ENCODE peak calls at places on chromosomes 6 and 20, in five cellular contexts. One of them, this sample, is unnamed.

GRCh38 chr20:56761393-56761792 is 132.3 kb downstream of the TFAP2C start:
- DNase-seq in dorsolateral prefrontal cortex: no peak
- DNase-seq in endothelial cell: no peak
- DNase-seq in cardiac muscle cell: no peak
- DNase-seq in HL-60: no peak
- DNase-seq in this sample: no peak

GRCh38 chr6:43939281-43940070 is 169.5 kb downstream of the VEGFA start:
- DNase-seq in dorsolateral prefrontal cortex: no peak
- DNase-seq in endothelial cell: no peak
- DNase-seq in cardiac muscle cell: no peak
- DNase-seq in HL-60: peak; percentile 56
- DNase-seq in this sample: no peak

GRCh38 chr6:77015350-77015749 is 447.9 kb downstream of the HTR1B start:
- DNase-seq in dorsolateral prefrontal cortex: no peak
- DNase-seq in endothelial cell: no peak
- DNase-seq in cardiac muscle cell: peak; percentile 59
- DNase-seq in HL-60: no peak
- DNase-seq in this sample: no peak

GRCh38 chr20:56202493-56203077 is 45.9 kb upstream of the MC3R start:
- DNase-seq in dorsolateral prefrontal cortex: no peak
- DNase-seq in endothelial cell: no peak
- DNase-seq in cardiac muscle cell: peak; percentile 3
- DNase-seq in HL-60: no peak
- DNase-seq in this sample: no peak

GRCh38 chr20:50844430-50845100 is 49.7 kb downstream of the BCAS4 start:
- DNase-seq in dorsolateral prefrontal cortex: no peak
- DNase-seq in endothelial cell: no peak
- DNase-seq in cardiac muscle cell: peak; percentile 91
- DNase-seq in HL-60: no peak
- DNase-seq in this sample: no peak

GRCh38 chr6:125421853-125422252 is 120.1 kb upstream of the HDDC2 start:
- DNase-seq in dorsolateral prefrontal cortex: no peak
- DNase-seq in endothelial cell: peak; percentile 63
- DNase-seq in cardiac muscle cell: peak; percentile 53
- DNase-seq in HL-60: no peak
- DNase-seq in this sample: peak; percentile 9

GRCh38 chr6:161835426-161836029 is 561.7 kb upstream of the AGPAT4 start:
- DNase-seq in dorsolateral prefrontal cortex: no peak
- DNase-seq in endothelial cell: no peak
- DNase-seq in cardiac muscle cell: peak; percentile 3
- DNase-seq in HL-60: no peak
- DNase-seq in this sample: no peak

GRCh38 chr6:80974579-80974978 is 777.9 kb downstream of the TENT5A start:
- DNase-seq in dorsolateral prefrontal cortex: no peak
- DNase-seq in endothelial cell: no peak
- DNase-seq in cardiac muscle cell: no peak
- DNase-seq in HL-60: no peak
- DNase-seq in this sample: no peak

GRCh38 chr6:91730710-91731109 is 1143.8 kb upstream of the MAP3K7 start:
- DNase-seq in dorsolateral prefrontal cortex: no peak
- DNase-seq in endothelial cell: no peak
- DNase-seq in cardiac muscle cell: no peak
- DNase-seq in HL-60: no peak
- DNase-seq in this sample: no peak

GRCh38 chr6:10478187-10479040 is 42.7 kb upstream of the GCNT2 start:
- DNase-seq in dorsolateral prefrontal cortex: no peak
- DNase-seq in endothelial cell: peak; percentile 33
- DNase-seq in cardiac muscle cell: peak; percentile 49
- DNase-seq in HL-60: no peak
- DNase-seq in this sample: no peak

GRCh38 chr6:7282097-7282906 is 30.7 kb downstream of the SSR1 start:
- DNase-seq in dorsolateral prefrontal cortex: no peak
- DNase-seq in endothelial cell: no peak
- DNase-seq in cardiac muscle cell: no peak
- DNase-seq in HL-60: no peak
- DNase-seq in this sample: no peak

GRCh38 chr20:62707281-62707941 is 1.2 kb upstream of the NTSR1 start:
- DNase-seq in dorsolateral prefrontal cortex: no peak
- DNase-seq in endothelial cell: no peak
- DNase-seq in cardiac muscle cell: no peak
- DNase-seq in HL-60: no peak
- DNase-seq in this sample: no peak

GRCh38 chr6:4403828-4404227 is 268.5 kb upstream of the ECI2 start:
- DNase-seq in dorsolateral prefrontal cortex: no peak
- DNase-seq in endothelial cell: no peak
- DNase-seq in cardiac muscle cell: no peak
- DNase-seq in HL-60: no peak
- DNase-seq in this sample: no peak

GRCh38 chr6:113317870-113318269 is 539.3 kb upstream of the MARCKS start:
- DNase-seq in dorsolateral prefrontal cortex: no peak
- DNase-seq in endothelial cell: peak; percentile 4
- DNase-seq in cardiac muscle cell: no peak
- DNase-seq in HL-60: no peak
- DNase-seq in this sample: no peak

GRCh38 chr20:4026093-4026601 is 10.8 kb upstream of the RNF24 start:
- DNase-seq in dorsolateral prefrontal cortex: no peak
- DNase-seq in endothelial cell: peak; percentile 25
- DNase-seq in cardiac muscle cell: peak; percentile 93
- DNase-seq in HL-60: no peak
- DNase-seq in this sample: no peak

GRCh38 chr20:17172826-17173420 is 53.9 kb upstream of the PCSK2 start:
- DNase-seq in dorsolateral prefrontal cortex: no peak
- DNase-seq in endothelial cell: no peak
- DNase-seq in cardiac muscle cell: no peak
- DNase-seq in HL-60: no peak
- DNase-seq in this sample: no peak

GRCh38 chr20:10447028-10447427 is 11.9 kb downstream of the SLX4IP start:
- DNase-seq in dorsolateral prefrontal cortex: no peak
- DNase-seq in endothelial cell: no peak
- DNase-seq in cardiac muscle cell: peak; percentile 77
- DNase-seq in HL-60: peak; percentile 70
- DNase-seq in this sample: no peak

GRCh38 chr6:154567695-154568220 is 57.3 kb upstream of the CNKSR3 start:
- DNase-seq in dorsolateral prefrontal cortex: no peak
- DNase-seq in endothelial cell: no peak
- DNase-seq in cardiac muscle cell: no peak
- DNase-seq in HL-60: no peak
- DNase-seq in this sample: no peak

GRCh38 chr20:4160761-4161305 is 145.5 kb upstream of the RNF24 start:
- DNase-seq in dorsolateral prefrontal cortex: peak; percentile 81
- DNase-seq in endothelial cell: no peak
- DNase-seq in cardiac muscle cell: peak; percentile 64
- DNase-seq in HL-60: no peak
- DNase-seq in this sample: no peak

GRCh38 chr6:65469650-65470049 is 237.4 kb downstream of the EYS start:
- DNase-seq in dorsolateral prefrontal cortex: no peak
- DNase-seq in endothelial cell: no peak
- DNase-seq in cardiac muscle cell: no peak
- DNase-seq in HL-60: no peak
- DNase-seq in this sample: no peak

GRCh38 chr6:21587925-21588811 is 5.4 kb upstream of the SOX4 start:
- DNase-seq in dorsolateral prefrontal cortex: peak; percentile 64
- DNase-seq in endothelial cell: peak; percentile 59
- DNase-seq in cardiac muscle cell: peak; percentile 68
- DNase-seq in HL-60: peak; percentile 57
- DNase-seq in this sample: peak; percentile 51

GRCh38 chr6:100504786-100505737 is 40.3 kb upstream of the SIM1 start:
- DNase-seq in dorsolateral prefrontal cortex: no peak
- DNase-seq in endothelial cell: no peak
- DNase-seq in cardiac muscle cell: peak; percentile 85
- DNase-seq in HL-60: no peak
- DNase-seq in this sample: no peak

GRCh38 chr20:63097336-63097831 is 90.6 kb upstream of the BHLHE23 start:
- DNase-seq in dorsolateral prefrontal cortex: peak; percentile 27
- DNase-seq in endothelial cell: no peak
- DNase-seq in cardiac muscle cell: no peak
- DNase-seq in HL-60: no peak
- DNase-seq in this sample: no peak

GRCh38 chr20:18001131-18001921 is 32.5 kb downstream of the MGME1 start:
- DNase-seq in dorsolateral prefrontal cortex: peak; percentile 56
- DNase-seq in endothelial cell: no peak
- DNase-seq in cardiac muscle cell: peak; percentile 95
- DNase-seq in HL-60: no peak
- DNase-seq in this sample: no peak

GRCh38 chr20:52783769-52784168 is 188.4 kb upstream of the TSHZ2 start:
- DNase-seq in dorsolateral prefrontal cortex: no peak
- DNase-seq in endothelial cell: peak; percentile 44
- DNase-seq in cardiac muscle cell: peak; percentile 27
- DNase-seq in HL-60: no peak
- DNase-seq in this sample: no peak

GRCh38 chr6:31042801-31043200 is 32.5 kb downstream of the MUC22 start:
- DNase-seq in dorsolateral prefrontal cortex: no peak
- DNase-seq in endothelial cell: peak; percentile 52
- DNase-seq in cardiac muscle cell: peak; percentile 70
- DNase-seq in HL-60: no peak
- DNase-seq in this sample: peak; percentile 19

GRCh38 chr6:69994251-69994650 is 127.9 kb downstream of the COL19A1 start:
- DNase-seq in dorsolateral prefrontal cortex: no peak
- DNase-seq in endothelial cell: no peak
- DNase-seq in cardiac muscle cell: no peak
- DNase-seq in HL-60: no peak
- DNase-seq in this sample: no peak

GRCh38 chr20:16615199-16615598 is 42.0 kb upstream of the KIF16B start:
- DNase-seq in dorsolateral prefrontal cortex: no peak
- DNase-seq in endothelial cell: no peak
- DNase-seq in cardiac muscle cell: peak; percentile 99
- DNase-seq in HL-60: no peak
- DNase-seq in this sample: no peak

GRCh38 chr6:150394053-150394875 is 25.5 kb downstream of the IYD start:
- DNase-seq in dorsolateral prefrontal cortex: no peak
- DNase-seq in endothelial cell: no peak
- DNase-seq in cardiac muscle cell: no peak
- DNase-seq in HL-60: no peak
- DNase-seq in this sample: no peak

GRCh38 chr6:150392452-150393220 is 23.8 kb downstream of the IYD start:
- DNase-seq in dorsolateral prefrontal cortex: no peak
- DNase-seq in endothelial cell: no peak
- DNase-seq in cardiac muscle cell: no peak
- DNase-seq in HL-60: no peak
- DNase-seq in this sample: no peak

GRCh38 chr6:150391890-150392289 is 23.1 kb downstream of the IYD start:
- DNase-seq in dorsolateral prefrontal cortex: no peak
- DNase-seq in endothelial cell: no peak
- DNase-seq in cardiac muscle cell: peak; percentile 52
- DNase-seq in HL-60: no peak
- DNase-seq in this sample: no peak

GRCh38 chr6:150395388-150396009 is 26.7 kb downstream of the IYD start:
- DNase-seq in dorsolateral prefrontal cortex: peak; percentile 46
- DNase-seq in endothelial cell: peak; percentile 52
- DNase-seq in cardiac muscle cell: peak; percentile 68
- DNase-seq in HL-60: no peak
- DNase-seq in this sample: peak; percentile 37

GRCh38 chr6:150394886-150395285 is 26.1 kb downstream of the IYD start:
- DNase-seq in dorsolateral prefrontal cortex: no peak
- DNase-seq in endothelial cell: no peak
- DNase-seq in cardiac muscle cell: no peak
- DNase-seq in HL-60: no peak
- DNase-seq in this sample: no peak
- TF ChIP-seq CTCF in dorsolateral prefrontal cortex: no peak
- TF ChIP-seq CTCF in endothelial cell: no peak
- TF ChIP-seq CTCF in cardiac muscle cell: no peak
- TF ChIP-seq CTCF in HL-60: no peak
- TF ChIP-seq CTCF in this sample: no peak

DNA sequence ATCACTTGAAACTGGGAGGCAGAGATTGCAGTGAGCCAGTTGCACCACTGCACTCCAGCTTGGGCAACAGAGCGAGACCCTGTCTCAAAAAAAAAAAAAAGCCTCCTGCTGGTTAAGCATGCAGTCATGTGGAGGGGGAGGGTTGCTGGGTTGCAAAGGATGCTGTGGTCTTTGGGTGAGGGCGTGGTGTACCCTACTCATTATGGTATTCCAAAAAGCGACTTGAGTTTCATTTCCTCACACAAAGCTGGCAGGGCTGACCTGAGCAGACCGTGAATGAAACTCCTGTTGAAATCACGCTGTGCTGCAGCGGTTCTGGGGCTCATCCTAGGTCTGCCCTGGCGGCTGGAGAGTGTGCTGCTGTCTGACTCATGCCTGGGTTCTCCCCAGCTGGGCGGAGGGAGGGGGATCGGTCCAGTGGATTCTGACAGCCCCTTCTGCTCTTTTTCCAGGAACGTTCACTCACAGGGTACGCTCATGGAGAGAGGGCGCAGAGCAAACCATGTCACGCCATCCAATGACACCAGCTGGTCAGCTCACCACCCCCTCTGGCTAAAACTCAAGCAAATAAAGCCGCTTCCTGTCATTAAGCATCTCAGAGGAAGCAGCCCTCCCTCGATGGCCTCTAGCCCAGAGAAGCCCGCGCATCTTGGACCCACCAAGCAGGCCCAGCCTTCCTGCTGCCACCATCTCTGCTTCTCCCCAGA is 166.2 kb downstream of the SCML4 start:
- DNase-seq in dorsolateral prefrontal cortex: no peak
- DNase-seq in endothelial cell: no peak
- DNase-seq in cardiac muscle cell: peak; percentile 66
- DNase-seq in HL-60: peak; percentile 54
- DNase-seq in this sample: no peak
- TF ChIP-seq CTCF in dorsolateral prefrontal cortex: peak; percentile 15
- TF ChIP-seq CTCF in endothelial cell: no peak
- TF ChIP-seq CTCF in cardiac muscle cell: peak; percentile 19
- TF ChIP-seq CTCF in HL-60: peak; percentile 6
- TF ChIP-seq CTCF in this sample: no peak

DNA sequence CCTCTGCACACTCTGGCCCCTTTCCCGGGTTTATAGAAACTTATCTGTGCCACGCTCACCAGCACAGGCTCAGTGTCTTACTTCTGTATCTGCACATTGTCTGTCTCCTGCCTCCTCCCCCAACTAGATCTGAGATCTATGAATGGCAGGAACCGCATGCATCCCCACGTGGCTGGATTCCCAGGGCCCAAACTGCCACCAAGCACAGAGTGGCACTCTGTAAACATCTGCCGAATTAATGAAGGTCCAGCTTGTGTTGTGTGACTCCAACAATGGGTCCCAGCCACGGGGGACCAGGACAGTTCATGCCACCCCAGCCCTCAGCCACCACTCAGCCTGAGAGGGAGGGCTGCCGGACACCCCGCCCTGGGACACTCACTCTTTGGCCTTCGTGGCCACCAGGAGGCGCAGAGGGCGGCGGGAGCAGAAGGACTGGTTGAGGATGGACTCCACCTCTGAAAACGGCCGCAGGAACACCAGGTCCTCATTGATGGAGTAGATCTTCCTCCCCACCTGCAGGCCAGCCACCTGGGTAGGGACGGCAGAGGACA is 171.1 kb downstream of the PREX1 start:
- DNase-seq in dorsolateral prefrontal cortex: peak; percentile 95
- DNase-seq in endothelial cell: peak; percentile 40
- DNase-seq in cardiac muscle cell: no peak
- DNase-seq in HL-60: no peak
- DNase-seq in this sample: no peak
- TF ChIP-seq CTCF in dorsolateral prefrontal cortex: peak; percentile 70
- TF ChIP-seq CTCF in endothelial cell: peak; percentile 34
- TF ChIP-seq CTCF in cardiac muscle cell: peak; percentile 13
- TF ChIP-seq CTCF in HL-60: no peak
- TF ChIP-seq CTCF in this sample: no peak

DNA sequence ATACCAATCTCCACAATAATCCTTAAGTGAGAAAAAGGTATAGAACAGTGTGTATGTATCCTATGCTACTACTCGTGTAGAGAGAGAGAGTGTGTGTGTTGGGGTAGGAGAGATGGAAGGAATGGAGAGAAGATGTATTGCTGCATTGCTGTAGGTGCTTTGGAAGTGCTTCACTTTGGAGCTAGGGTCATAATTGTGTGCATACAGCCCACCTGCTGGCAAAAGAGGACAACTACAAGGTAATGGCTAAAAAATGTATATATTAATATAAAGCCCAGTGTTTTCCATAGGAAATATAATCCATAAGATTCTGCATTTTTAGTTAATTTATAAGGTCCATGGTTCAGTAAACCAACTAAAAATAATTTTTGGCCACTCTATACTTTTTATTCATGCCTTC is 36.1 kb downstream of the SERAC1 start:
- DNase-seq in dorsolateral prefrontal cortex: no peak
- DNase-seq in endothelial cell: peak; percentile 8
- DNase-seq in cardiac muscle cell: peak; percentile 47
- DNase-seq in HL-60: peak; percentile 13
- DNase-seq in this sample: no peak
- TF ChIP-seq CTCF in dorsolateral prefrontal cortex: peak; percentile 20
- TF ChIP-seq CTCF in endothelial cell: peak; percentile 69
- TF ChIP-seq CTCF in cardiac muscle cell: peak; percentile 55
- TF ChIP-seq CTCF in HL-60: peak; percentile 30
- TF ChIP-seq CTCF in this sample: peak; percentile 63

This sample was measured in progenitor cell of endocrine pancreas.